ENCODE peak calls at places on chromosomes 7 and 10, in ten cellular contexts. K, R, W, A, T, Z, G, E, F and S are unnamed samples.
A peak's percentile ranks its signal among the peaks of the same experiment; 100 is the strongest.

GRCh38 chr7:112452102-112452888 is 2.0 kb downstream of the IFRD1 start:
- DNase-seq in G (peak; percentile 40), K (peak; percentile 66), W (no peak), E (peak; percentile 39), F (peak; percentile 29), R (peak; percentile 77), T (peak; percentile 32), A (no peak), Z (peak; percentile 89), S (no peak)

GRCh38 chr10:101346177-101346576 is 7.8 kb upstream of the BTRC start:
- DNase-seq in Z (no peak), E (no peak), T (peak; percentile 45), F (no peak), R (no peak), K (no peak), G (no peak), A (no peak), W (no peak), S (no peak)

GRCh38 chr10:69407621-69408301 is 9.0 kb downstream of the TACR2 start:
- DNase-seq in F (no peak), A (no peak), W (peak; percentile 40), T (peak; percentile 65), E (peak; percentile 45), R (peak; percentile 62), K (peak; percentile 31), Z (no peak), G (no peak), S (peak; percentile 85)

GRCh38 chr10:59434463-59435326 is 72.3 kb upstream of the FAM13C start:
- DNase-seq in W (no peak), E (no peak), K (peak; percentile 61), F (no peak), Z (peak; percentile 30), G (peak; percentile 38), A (no peak), R (no peak), T (peak; percentile 80), S (no peak)

GRCh38 chr10:58667658-58668310 is 155.1 kb downstream of the BICC1 start:
- DNase-seq in R (no peak), G (no peak), A (no peak), W (no peak), K (no peak), E (no peak), T (no peak), Z (peak; percentile 55), F (no peak), S (no peak)

GRCh38 chr10:115167716-115168115 is 74.6 kb downstream of the ATRNL1 start:
- DNase-seq in A (no peak), F (no peak), G (no peak), R (no peak), E (no peak), Z (no peak), T (no peak), K (no peak), W (no peak), S (no peak)

GRCh38 chr7:128091106-128091505 is 59.9 kb upstream of the LRRC4 start:
- DNase-seq in A (no peak), T (no peak), E (no peak), G (no peak), Z (peak; percentile 41), W (no peak), F (no peak), R (no peak), K (no peak), S (no peak)

GRCh38 chr7:116167177-116167576 is 43.2 kb upstream of the TES start:
- DNase-seq in E (peak; percentile 35), T (no peak), R (no peak), A (no peak), F (no peak), Z (no peak), K (no peak), G (no peak), W (peak; percentile 79), S (no peak)

GRCh38 chr10:48332166-48332870 is 25.8 kb downstream of the MAPK8 start:
- DNase-seq in F (no peak), K (no peak), A (no peak), T (peak; percentile 47), E (no peak), G (no peak), W (no peak), Z (no peak), R (no peak), S (no peak)

DNA sequence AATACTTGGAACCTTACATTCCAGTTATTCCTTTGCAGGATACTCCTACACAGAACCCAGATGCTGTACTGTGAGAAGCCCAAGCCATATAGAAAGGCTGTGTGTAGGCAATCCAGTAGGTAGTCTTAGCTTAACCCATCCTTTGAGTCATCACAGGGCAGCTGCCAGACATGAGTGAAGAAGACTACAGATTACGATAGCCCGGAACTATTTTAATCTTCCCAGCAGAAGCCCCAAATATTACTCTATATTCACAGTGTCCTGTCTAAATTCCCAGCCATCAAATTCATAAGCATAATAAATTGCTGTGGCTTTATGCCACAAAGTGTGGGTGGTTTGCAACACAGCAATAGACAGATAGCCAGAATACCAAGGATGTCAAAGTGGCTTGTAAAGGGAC is 474.1 kb upstream of the STEAP1 start:
- DNase-seq in K (no peak), W (no peak), R (no peak), A (no peak), T (no peak), Z (no peak), F (no peak), G (no peak), E (no peak), S (no peak)
- H3K9me3 ChIP-seq in K (no peaks in the 10 kb centered on the region), W (no peaks in the 10 kb centered on the region), R (no peaks in the 10 kb centered on the region), A (no peaks in the 10 kb centered on the region), T (no peaks in the 10 kb centered on the region), Z (no peaks in the 10 kb centered on the region), F (no peaks in the 10 kb centered on the region), G (no peaks in the 10 kb centered on the region), E (no peaks in the 10 kb centered on the region), S (no peaks in the 10 kb centered on the region)

DNA sequence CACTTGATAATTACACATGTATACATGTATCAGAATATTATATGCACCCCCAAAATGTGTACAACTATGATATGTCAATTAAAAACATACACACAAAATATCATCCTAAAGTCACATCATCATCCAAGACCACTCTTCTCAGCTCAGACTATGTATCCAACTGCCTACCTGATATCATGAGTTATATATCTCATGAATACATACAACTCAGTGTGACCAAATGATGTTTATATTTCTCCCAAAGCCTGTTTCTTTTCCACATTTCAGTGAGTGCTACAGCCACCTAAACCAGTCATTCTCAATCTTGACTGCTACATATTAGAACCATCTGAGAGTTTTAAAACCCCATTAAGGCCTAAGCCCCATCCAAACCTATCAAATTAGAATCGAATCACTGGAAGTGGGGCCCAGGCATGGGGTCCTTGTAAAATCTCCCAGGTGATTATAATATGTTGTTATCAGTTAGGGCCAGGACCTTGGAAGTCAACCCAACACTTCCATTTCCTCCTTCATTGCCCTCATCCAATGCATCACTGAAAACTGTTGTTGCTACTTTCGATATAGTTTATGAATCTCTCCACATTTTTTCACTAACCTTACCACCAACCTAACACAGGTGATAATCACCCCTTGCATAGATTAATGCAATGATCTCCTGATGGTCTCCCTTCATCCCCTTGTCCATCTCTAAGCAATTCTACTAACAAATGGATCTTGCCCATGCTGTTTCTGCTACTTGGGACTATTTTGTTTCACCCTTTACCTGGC is 53.8 kb upstream of the ITGB8 start:
- DNase-seq in G (no peak), A (no peak), E (no peak), K (no peak), W (no peak), Z (no peak), T (no peak), R (no peak), F (no peak), S (no peak)
- H3K4me1 ChIP-seq in G (peaks cover 6% of the 10 kb centered on the region), A (no peaks in the 10 kb centered on the region), E (no peaks in the 10 kb centered on the region), K (no peaks in the 10 kb centered on the region), W (no peaks in the 10 kb centered on the region), Z (peaks cover 21% of the 10 kb centered on the region), T (no peaks in the 10 kb centered on the region), R (no peaks in the 10 kb centered on the region), F (no peaks in the 10 kb centered on the region), S (no peaks in the 10 kb centered on the region)

GRCh38 chr7:135159359-135160087 is 11.0 kb downstream of the CYREN start:
- DNase-seq in E (peak; percentile 14), F (no peak), A (no peak), W (no peak), Z (peak; percentile 39), K (no peak), G (no peak), R (no peak), T (no peak), S (no peak)

GRCh38 chr7:135160858-135161653 is 9.5 kb downstream of the CYREN start:
- DNase-seq in G (no peak), F (no peak), A (no peak), K (peak; percentile 84), W (no peak), T (no peak), R (no peak), Z (no peak), E (no peak), S (peak; percentile 78)

GRCh38 chr7:135158141-135158655 is 10.3 kb downstream of the TMEM140 start:
- DNase-seq in F (no peak), T (no peak), K (no peak), Z (no peak), R (no peak), G (no peak), A (no peak), W (no peak), E (no peak), S (no peak)

GRCh38 chr7:135160098-135160857 is 10.2 kb downstream of the CYREN start:
- DNase-seq in E (peak; percentile 78), Z (peak; percentile 14), W (no peak), A (no peak), R (no peak), G (peak; percentile 33), T (no peak), K (peak; percentile 95), F (no peak), S (no peak)

GRCh38 chr7:135158874-135159273 is 11.0 kb downstream of the TMEM140 start:
- DNase-seq in A (no peak), R (peak; percentile 63), K (no peak), T (no peak), F (no peak), E (no peak), Z (no peak), G (no peak), W (no peak), S (no peak)
- H3K9me3 ChIP-seq in A (peaks cover 7% of the 10 kb centered on the region), R (no peaks in the 10 kb centered on the region), K (no peaks in the 10 kb centered on the region), T (peaks cover 5% of the 10 kb centered on the region), F (peaks cover 8% of the 10 kb centered on the region), E (no peaks in the 10 kb centered on the region), Z (no peaks in the 10 kb centered on the region), G (no peaks in the 10 kb centered on the region), W (peaks cover 23% of the 10 kb centered on the region), S (peaks cover 15% of the 10 kb centered on the region)

GRCh38 chr10:80509403-80510161 is 28.1 kb upstream of the SH2D4B start:
- DNase-seq in Z (peak; percentile 44), A (no peak), R (no peak), K (peak; percentile 98), W (no peak), G (peak; percentile 82), T (no peak), E (no peak), F (no peak), S (peak; percentile 77)
- H3K4me1 ChIP-seq in Z (peaks cover 25% of the 10 kb centered on the region), A (peaks cover 52% of the 10 kb centered on the region), R (peaks cover 12% of the 10 kb centered on the region), K (peaks cover 65% of the 10 kb centered on the region), W (no peaks in the 10 kb centered on the region), G (peaks cover 51% of the 10 kb centered on the region), T (no peaks in the 10 kb centered on the region), E (no peaks in the 10 kb centered on the region), F (peaks cover 17% of the 10 kb centered on the region), S (peaks cover 17% of the 10 kb centered on the region)

GRCh38 chr7:157650131-157650631 is 313.4 kb downstream of the DNAJB6 start:
- DNase-seq in G (no peak), W (no peak), E (no peak), K (no peak), F (no peak), R (no peak), Z (no peak), T (no peak), A (peak; percentile 47), S (peak; percentile 71)
- H3K9me3 ChIP-seq in G (no peaks in the 10 kb centered on the region), W (no peaks in the 10 kb centered on the region), E (no peaks in the 10 kb centered on the region), K (peaks cover 2% of the 10 kb centered on the region), F (no peaks in the 10 kb centered on the region), R (no peaks in the 10 kb centered on the region), Z (no peaks in the 10 kb centered on the region), T (no peaks in the 10 kb centered on the region), A (no peaks in the 10 kb centered on the region), S (no peaks in the 10 kb centered on the region)

GRCh38 chr10:34250722-34251121 is 564.4 kb downstream of the PARD3 start:
- DNase-seq in Z (no peak), A (no peak), T (no peak), E (no peak), G (no peak), F (no peak), K (peak; percentile 54), R (no peak), W (no peak), S (no peak)
- H3K4me1 ChIP-seq in Z (no peaks in the 10 kb centered on the region), A (no peaks in the 10 kb centered on the region), T (peaks cover 28% of the 10 kb centered on the region), E (no peaks in the 10 kb centered on the region), G (no peaks in the 10 kb centered on the region), F (peaks cover 12% of the 10 kb centered on the region), K (peaks cover 12% of the 10 kb centered on the region), R (peaks cover 4% of the 10 kb centered on the region), W (no peaks in the 10 kb centered on the region), S (no peaks in the 10 kb centered on the region)